ENCODE peak calls at places on chromosomes 13 and 19, in five cellular contexts. I is H1, X is HepG2, D is heart left ventricle, Z is ovary. O is an unnamed sample. For H3K4me1, the result is how much of the 10 kb centered on the place peaks cover.

GRCh38 chr13:29782798-29783197 is 67.6 kb downstream of the UBL3 start:
- DNase-seq in I (no peak), X (no peak), D (no peak), Z (no peak), O (no peak)

GRCh38 chr13:80339841-80340642 is 884 bp downstream of the SPRY2 start:
- DNase-seq in I (no peak), X (peak), D (peak), Z (peak), O (no peak)

GRCh38 chr13:94546071-94546839 is 49.7 kb downstream of the TGDS start:
- DNase-seq in I (peak), X (no peak), D (no peak), Z (no peak), O (no peak)

GRCh38 chr19:38852231-38853044 is 2.7 kb upstream of the HNRNPL start:
- DNase-seq in I (no peak), X (no peak), D (peak), Z (peak), O (no peak)

GRCh38 chr19:12092065-12092867 is 27.7 kb downstream of the ZNF844 start:
- DNase-seq in I (peak), X (peak), D (peak), Z (peak), O (peak)

GRCh38 chr13:67754016-67754415 is 523.9 kb upstream of the PCDH9 start:
- DNase-seq in I (no peak), X (no peak), D (no peak), Z (no peak), O (no peak)

GRCh38 chr13:34863360-34864135 is 78.5 kb upstream of the NBEA start:
- DNase-seq in I (no peak), X (peak), D (no peak), Z (no peak), O (no peak)

GRCh38 chr13:111027481-111028439 is 87.3 kb upstream of the ARHGEF7 start:
- DNase-seq in I (no peak), X (peak), D (no peak), Z (no peak), O (no peak)

GRCh38 chr19:10648360-10648759 is 5.8 kb upstream of the ILF3 start:
- DNase-seq in I (no peak), X (no peak), D (no peak), Z (no peak), O (no peak)

GRCh38 chr13:72726721-72727416 is 560 bp downstream of the MZT1 start:
- DNase-seq in I (no peak), X (peak), D (peak), Z (peak), O (no peak)

GRCh38 chr19:2014731-2015610 is 543 bp downstream of the BTBD2 start:
- DNase-seq in I (no peak), X (no peak), D (no peak), Z (peak), O (no peak)

GRCh38 chr19:47458672-47459071 is 13.0 kb downstream of the SLC8A2 start:
- DNase-seq in I (no peak), X (no peak), D (no peak), Z (no peak), O (no peak)

GRCh38 chr19:49691243-49692101 is 556 bp downstream of the CPT1C start:
- DNase-seq in I (no peak), X (no peak), D (peak), Z (peak), O (no peak)

GRCh38 chr19:8194528-8195275 is 14.5 kb upstream of the CERS4 start:
- DNase-seq in I (no peak), X (no peak), D (peak), Z (no peak), O (no peak)

GRCh38 chr19:8458380-8458779 is 13.6 kb downstream of the HNRNPM start:
- DNase-seq in I (no peak), X (no peak), D (no peak), Z (no peak), O (no peak)

GRCh38 chr19:35784401-35785086 is 9.2 kb downstream of the ARHGAP33 start:
- DNase-seq in I (peak), X (no peak), D (no peak), Z (no peak), O (no peak)

GRCh38 chr13:76542176-76542575 is 344.0 kb downstream of the KCTD12 start:
- DNase-seq in I (no peak), X (no peak), D (no peak), Z (no peak), O (no peak)

GRCh38 chr19:4914736-4915501 is 5.6 kb downstream of the UHRF1 start:
- DNase-seq in I (no peak), X (no peak), D (peak), Z (no peak), O (no peak)

GRCh38 chr13:48233097-48233885 is at the start of gene ITM2B:
- DNase-seq in I (no peak), X (peak), D (peak), Z (peak), O (no peak)

GRCh38 chr19:4294389-4294788 is 7.8 kb downstream of the TMIGD2 start:
- DNase-seq in I (no peak), X (no peak), D (no peak), Z (no peak), O (no peak)

GRCh38 chr19:14561832-14562351 is 10.0 kb downstream of the NDUFB7 start:
- DNase-seq in I (no peak), X (no peak), D (no peak), Z (no peak), O (no peak)

GRCh38 chr13:108345016-108345415 is 75.5 kb downstream of the TNFSF13B start:
- DNase-seq in I (no peak), X (no peak), D (no peak), Z (no peak), O (no peak)

GRCh38 chr13:50798923-50799322 is 44.6 kb downstream of the DLEU7 start:
- DNase-seq in I (no peak), X (no peak), D (no peak), Z (no peak), O (no peak)

GRCh38 chr13:87887459-87888123 is 216.4 kb downstream of the SLITRK5 start:
- DNase-seq in I (no peak), X (no peak), D (no peak), Z (no peak), O (no peak)

GRCh38 chr13:35143123-35143522 is 201.1 kb downstream of the NBEA start:
- DNase-seq in I (no peak), X (no peak), D (no peak), Z (no peak), O (no peak)

GRCh38 chr13:91245283-91245682 is 102.2 kb upstream of the MIR17HG start:
- DNase-seq in I (no peak), X (no peak), D (no peak), Z (no peak), O (no peak)

GRCh38 chr13:113937497-113938140 is 36.3 kb downstream of the C13orf46 start:
- DNase-seq in I (no peak), X (no peak), D (peak), Z (no peak), O (no peak)
- TF ChIP-seq POLR2A in I (no peak), X (no peak), D (no peak), Z (no peak), O (no peak)

GRCh38 chr19:18193388-18194207 is 580 bp downstream of the MPV17L2 start:
- DNase-seq in I (no peak), X (no peak), D (no peak), Z (peak), O (no peak)
- H3K4me1 ChIP-seq in I (under half), X (under half), D (under half), Z (under half), O (under half)

DNA sequence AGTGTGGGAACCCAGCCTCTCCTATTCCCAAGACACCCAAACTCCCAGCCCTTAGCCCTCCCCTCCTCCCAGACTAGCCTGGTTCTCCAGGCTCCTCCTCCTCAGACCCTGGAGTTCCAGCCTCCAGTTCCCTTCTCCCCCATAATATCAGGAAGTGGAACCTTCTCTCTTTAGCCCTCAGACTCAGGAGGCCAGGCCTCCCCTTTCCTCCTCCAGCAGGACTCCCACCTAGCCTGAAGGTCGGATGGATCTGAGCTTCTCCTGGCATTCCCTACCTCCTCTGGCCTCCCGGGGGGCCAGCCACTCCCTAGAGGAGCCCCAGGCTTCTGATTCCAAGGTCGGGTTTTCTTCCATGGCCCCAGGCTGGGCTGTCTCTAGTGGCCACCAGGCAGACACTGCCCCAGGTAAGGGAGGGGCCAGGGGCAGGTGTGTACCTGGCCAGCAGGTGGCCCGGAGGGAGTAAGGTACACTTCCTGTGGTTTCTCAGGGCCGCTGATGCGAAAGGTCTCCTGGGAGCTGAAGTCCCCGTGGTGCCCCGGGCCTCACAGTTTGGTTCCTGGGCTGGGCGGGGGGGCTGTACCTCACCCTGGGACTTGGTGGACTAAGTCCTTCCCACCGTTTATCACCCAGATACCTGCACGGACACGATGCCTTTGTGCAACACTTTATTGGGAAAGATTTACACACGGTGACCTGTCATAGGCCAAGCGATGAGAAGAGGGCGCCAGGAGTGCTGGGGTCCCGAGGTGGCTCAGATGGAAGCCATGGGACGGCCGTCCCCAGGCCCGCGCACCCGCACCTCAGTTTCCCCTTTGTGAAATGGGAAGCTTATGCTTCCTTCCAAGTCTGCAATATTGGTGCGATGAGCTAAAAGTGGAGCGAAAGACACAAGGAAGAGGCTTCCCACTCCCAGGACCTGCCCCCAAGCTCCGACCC is at the start of gene TMC4:
- DNase-seq in I (no peak), X (no peak), D (no peak), Z (no peak), O (no peak)
- TF ChIP-seq CTCF in I (peak), X (peak), D (no peak), Z (no peak), O (no peak)

GRCh38 chr19:42269518-42270345 is 680 bp downstream of the CIC start:
- DNase-seq in I (no peak), X (no peak), D (no peak), Z (peak), O (no peak)

GRCh38 chr19:42268142-42268703 is 829 bp upstream of the CIC start:
- DNase-seq in I (peak), X (peak), D (peak), Z (peak), O (peak)

GRCh38 chr19:42267644-42268141 is 1.4 kb upstream of the CIC start:
- DNase-seq in I (no peak), X (no peak), D (no peak), Z (no peak), O (no peak)

GRCh38 chr19:42270346-42271044 is 1.4 kb downstream of the CIC start:
- DNase-seq in I (no peak), X (no peak), D (no peak), Z (peak), O (no peak)

GRCh38 chr19:42268704-42269517 is at the start of gene CIC:
- DNase-seq in I (peak), X (peak), D (peak), Z (peak), O (peak)
- TF ChIP-seq POLR2A in I (no peak), X (no peak), D (no peak), Z (no peak), O (no peak)

GRCh38 chr13:23319915-23320224 is 113.6 kb downstream of the SACS start:
- DNase-seq in I (no peak), X (no peak), D (no peak), Z (no peak), O (no peak)
- H3K4me1 ChIP-seq in I (under half), X (under half), D (under half), Z (under half), O (under half)